ENCODE peak calls at places on chromosomes 5 and 9, in six cellular contexts. One of them, this sample, is unnamed.

GRCh38 chr9:95507456-95508241 is 9.1 kb downstream of the PTCH1 start:
- DNase-seq in H1: no peak
- DNase-seq in K562: no peak
- DNase-seq in HL-60: no peak
- DNase-seq in GM12878: no peak
- DNase-seq in SK-N-SH: peak
- DNase-seq in this sample: peak

GRCh38 chr5:132483661-132484385 is 6.8 kb downstream of the IRF1 start:
- DNase-seq in H1: no peak
- DNase-seq in K562: no peak
- DNase-seq in HL-60: no peak
- DNase-seq in GM12878: no peak
- DNase-seq in SK-N-SH: no peak
- DNase-seq in this sample: no peak

GRCh38 chr5:73230264-73231244 is 57.6 kb downstream of the TMEM174 start:
- DNase-seq in H1: no peak
- DNase-seq in K562: no peak
- DNase-seq in HL-60: no peak
- DNase-seq in GM12878: no peak
- DNase-seq in SK-N-SH: no peak
- DNase-seq in this sample: no peak

GRCh38 chr5:135484563-135485157 is 32.5 kb upstream of the TIFAB start:
- DNase-seq in H1: no peak
- DNase-seq in K562: peak
- DNase-seq in HL-60: no peak
- DNase-seq in GM12878: no peak
- DNase-seq in SK-N-SH: no peak
- DNase-seq in this sample: no peak

GRCh38 chr9:74577956-74578355 is 80.8 kb downstream of the RORB start:
- DNase-seq in H1: no peak
- DNase-seq in K562: no peak
- DNase-seq in HL-60: no peak
- DNase-seq in GM12878: no peak
- DNase-seq in SK-N-SH: no peak
- DNase-seq in this sample: peak

GRCh38 chr9:34550681-34551270 is 28.0 kb upstream of the ENHO start:
- DNase-seq in H1: no peak
- DNase-seq in K562: no peak
- DNase-seq in HL-60: no peak
- DNase-seq in GM12878: no peak
- DNase-seq in SK-N-SH: peak
- DNase-seq in this sample: no peak

GRCh38 chr5:22242532-22242931 is 610.6 kb downstream of the CDH12 start:
- DNase-seq in H1: peak
- DNase-seq in K562: no peak
- DNase-seq in HL-60: no peak
- DNase-seq in GM12878: no peak
- DNase-seq in SK-N-SH: peak
- DNase-seq in this sample: no peak

GRCh38 chr5:15959560-15960164 is 219.9 kb downstream of the MARCHF11 start:
- DNase-seq in H1: no peak
- DNase-seq in K562: no peak
- DNase-seq in HL-60: no peak
- DNase-seq in GM12878: no peak
- DNase-seq in SK-N-SH: peak
- DNase-seq in this sample: no peak

GRCh38 chr5:148147415-148147814 is 20.9 kb upstream of the SPINK14 start:
- DNase-seq in H1: no peak
- DNase-seq in K562: no peak
- DNase-seq in HL-60: no peak
- DNase-seq in GM12878: no peak
- DNase-seq in SK-N-SH: no peak
- DNase-seq in this sample: peak

GRCh38 chr9:13503599-13503998 is 224.1 kb upstream of the MPDZ start:
- DNase-seq in H1: no peak
- DNase-seq in K562: no peak
- DNase-seq in HL-60: no peak
- DNase-seq in GM12878: no peak
- DNase-seq in SK-N-SH: no peak
- DNase-seq in this sample: no peak

GRCh38 chr5:115641948-115642347 is 16.1 kb upstream of the TMED7 start:
- DNase-seq in H1: no peak
- DNase-seq in K562: no peak
- DNase-seq in HL-60: no peak
- DNase-seq in GM12878: no peak
- DNase-seq in SK-N-SH: no peak
- DNase-seq in this sample: no peak

GRCh38 chr5:35246928-35247644 is 16.8 kb upstream of the PRLR start:
- DNase-seq in H1: no peak
- DNase-seq in K562: no peak
- DNase-seq in HL-60: no peak
- DNase-seq in GM12878: no peak
- DNase-seq in SK-N-SH: no peak
- DNase-seq in this sample: no peak

GRCh38 chr5:68435611-68436010 is 220.1 kb downstream of the PIK3R1 start:
- DNase-seq in H1: no peak
- DNase-seq in K562: no peak
- DNase-seq in HL-60: peak
- DNase-seq in GM12878: no peak
- DNase-seq in SK-N-SH: no peak
- DNase-seq in this sample: no peak

GRCh38 chr9:12705738-12706391 is 12.7 kb downstream of the TYRP1 start:
- DNase-seq in H1: no peak
- DNase-seq in K562: no peak
- DNase-seq in HL-60: no peak
- DNase-seq in GM12878: no peak
- DNase-seq in SK-N-SH: no peak
- DNase-seq in this sample: no peak

GRCh38 chr9:4588721-4589120 is 73.4 kb upstream of the PLPP6 start:
- DNase-seq in H1: no peak
- DNase-seq in K562: no peak
- DNase-seq in HL-60: no peak
- DNase-seq in GM12878: no peak
- DNase-seq in SK-N-SH: no peak
- DNase-seq in this sample: no peak

GRCh38 chr5:161734741-161735140 is 49.2 kb downstream of the GABRA6 start:
- DNase-seq in H1: no peak
- DNase-seq in K562: no peak
- DNase-seq in HL-60: no peak
- DNase-seq in GM12878: no peak
- DNase-seq in SK-N-SH: no peak
- DNase-seq in this sample: no peak

GRCh38 chr9:89842267-89842768 is 237.5 kb downstream of the GADD45G start:
- DNase-seq in H1: no peak
- DNase-seq in K562: no peak
- DNase-seq in HL-60: no peak
- DNase-seq in GM12878: no peak
- DNase-seq in SK-N-SH: no peak
- DNase-seq in this sample: no peak

GRCh38 chr5:132227485-132228240 is at the start of gene P4HA2:
- DNase-seq in H1: peak
- DNase-seq in K562: peak
- DNase-seq in HL-60: peak
- DNase-seq in GM12878: no peak
- DNase-seq in SK-N-SH: peak
- DNase-seq in this sample: peak

GRCh38 chr5:173680660-173681242 is 64.3 kb upstream of the BOD1 start:
- DNase-seq in H1: no peak
- DNase-seq in K562: no peak
- DNase-seq in HL-60: no peak
- DNase-seq in GM12878: peak
- DNase-seq in SK-N-SH: no peak
- DNase-seq in this sample: no peak

GRCh38 chr5:90940227-90940995 is 381.8 kb downstream of the ADGRV1 start:
- DNase-seq in H1: peak
- DNase-seq in K562: no peak
- DNase-seq in HL-60: no peak
- DNase-seq in GM12878: peak
- DNase-seq in SK-N-SH: peak
- DNase-seq in this sample: no peak

GRCh38 chr5:37248387-37248969 is 698 bp downstream of the CPLANE1 start:
- DNase-seq in H1: no peak
- DNase-seq in K562: no peak
- DNase-seq in HL-60: no peak
- DNase-seq in GM12878: peak
- DNase-seq in SK-N-SH: peak
- DNase-seq in this sample: no peak

GRCh38 chr5:68762201-68762600 is 331.6 kb upstream of the SLC30A5 start:
- DNase-seq in H1: no peak
- DNase-seq in K562: no peak
- DNase-seq in HL-60: no peak
- DNase-seq in GM12878: no peak
- DNase-seq in SK-N-SH: no peak
- DNase-seq in this sample: no peak

GRCh38 chr9:96242829-96243228 is 59.1 kb downstream of the HSD17B3 start:
- DNase-seq in H1: no peak
- DNase-seq in K562: no peak
- DNase-seq in HL-60: no peak
- DNase-seq in GM12878: no peak
- DNase-seq in SK-N-SH: no peak
- DNase-seq in this sample: no peak

GRCh38 chr9:130962418-130963316 is 23.6 kb upstream of the FIBCD1 start:
- DNase-seq in H1: no peak
- DNase-seq in K562: peak
- DNase-seq in HL-60: no peak
- DNase-seq in GM12878: no peak
- DNase-seq in SK-N-SH: peak
- DNase-seq in this sample: no peak

GRCh38 chr5:78269088-78269703 is 25.3 kb downstream of the AP3B1 start:
- DNase-seq in H1: no peak
- DNase-seq in K562: peak
- DNase-seq in HL-60: no peak
- DNase-seq in GM12878: no peak
- DNase-seq in SK-N-SH: no peak
- DNase-seq in this sample: no peak

GRCh38 chr5:156824800-156825199 is 25.3 kb upstream of the PPP1R2B start:
- DNase-seq in H1: no peak
- DNase-seq in K562: no peak
- DNase-seq in HL-60: no peak
- DNase-seq in GM12878: no peak
- DNase-seq in SK-N-SH: peak
- DNase-seq in this sample: peak

GRCh38 chr9:104091708-104092107 is 2.4 kb upstream of the SMC2 start:
- DNase-seq in H1: no peak
- DNase-seq in K562: no peak
- DNase-seq in HL-60: peak
- DNase-seq in GM12878: no peak
- DNase-seq in SK-N-SH: no peak
- DNase-seq in this sample: peak
- TF ChIP-seq GABPA in H1: no peak
- TF ChIP-seq GABPA in K562: no peak
- TF ChIP-seq GABPA in HL-60: no peak
- TF ChIP-seq GABPA in GM12878: no peak
- TF ChIP-seq GABPA in SK-N-SH: no peak
- TF ChIP-seq GABPA in this sample: no peak

GRCh38 chr9:114001794-114002261 is 76.3 kb downstream of the AMBP start:
- DNase-seq in H1: no peak
- DNase-seq in K562: no peak
- DNase-seq in HL-60: no peak
- DNase-seq in GM12878: no peak
- DNase-seq in SK-N-SH: no peak
- DNase-seq in this sample: no peak
- TF ChIP-seq GABPA in H1: no peak
- TF ChIP-seq GABPA in K562: no peak
- TF ChIP-seq GABPA in HL-60: no peak
- TF ChIP-seq GABPA in GM12878: no peak
- TF ChIP-seq GABPA in SK-N-SH: no peak
- TF ChIP-seq GABPA in this sample: no peak

GRCh38 chr5:175448276-175448675 is 4.3 kb upstream of the DRD1 start:
- DNase-seq in H1: no peak
- DNase-seq in K562: no peak
- DNase-seq in HL-60: no peak
- DNase-seq in GM12878: no peak
- DNase-seq in SK-N-SH: no peak
- DNase-seq in this sample: no peak
- TF ChIP-seq GABPA in H1: no peak
- TF ChIP-seq GABPA in K562: no peak
- TF ChIP-seq GABPA in HL-60: no peak
- TF ChIP-seq GABPA in GM12878: no peak
- TF ChIP-seq GABPA in SK-N-SH: no peak
- TF ChIP-seq GABPA in this sample: no peak

GRCh38 chr9:120940573-120940972 is 14.0 kb upstream of the TRAF1 start:
- DNase-seq in H1: no peak
- DNase-seq in K562: no peak
- DNase-seq in HL-60: no peak
- DNase-seq in GM12878: no peak
- DNase-seq in SK-N-SH: no peak
- DNase-seq in this sample: no peak

GRCh38 chr9:120944434-120945125 is 18.0 kb upstream of the TRAF1 start:
- DNase-seq in H1: no peak
- DNase-seq in K562: no peak
- DNase-seq in HL-60: peak
- DNase-seq in GM12878: peak
- DNase-seq in SK-N-SH: no peak
- DNase-seq in this sample: no peak

GRCh38 chr9:120942186-120943001 is 15.8 kb upstream of the TRAF1 start:
- DNase-seq in H1: no peak
- DNase-seq in K562: no peak
- DNase-seq in HL-60: no peak
- DNase-seq in GM12878: no peak
- DNase-seq in SK-N-SH: no peak
- DNase-seq in this sample: no peak

GRCh38 chr9:120937596-120937995 is 11.0 kb upstream of the TRAF1 start:
- DNase-seq in H1: no peak
- DNase-seq in K562: no peak
- DNase-seq in HL-60: no peak
- DNase-seq in GM12878: no peak
- DNase-seq in SK-N-SH: no peak
- DNase-seq in this sample: no peak

DNA sequence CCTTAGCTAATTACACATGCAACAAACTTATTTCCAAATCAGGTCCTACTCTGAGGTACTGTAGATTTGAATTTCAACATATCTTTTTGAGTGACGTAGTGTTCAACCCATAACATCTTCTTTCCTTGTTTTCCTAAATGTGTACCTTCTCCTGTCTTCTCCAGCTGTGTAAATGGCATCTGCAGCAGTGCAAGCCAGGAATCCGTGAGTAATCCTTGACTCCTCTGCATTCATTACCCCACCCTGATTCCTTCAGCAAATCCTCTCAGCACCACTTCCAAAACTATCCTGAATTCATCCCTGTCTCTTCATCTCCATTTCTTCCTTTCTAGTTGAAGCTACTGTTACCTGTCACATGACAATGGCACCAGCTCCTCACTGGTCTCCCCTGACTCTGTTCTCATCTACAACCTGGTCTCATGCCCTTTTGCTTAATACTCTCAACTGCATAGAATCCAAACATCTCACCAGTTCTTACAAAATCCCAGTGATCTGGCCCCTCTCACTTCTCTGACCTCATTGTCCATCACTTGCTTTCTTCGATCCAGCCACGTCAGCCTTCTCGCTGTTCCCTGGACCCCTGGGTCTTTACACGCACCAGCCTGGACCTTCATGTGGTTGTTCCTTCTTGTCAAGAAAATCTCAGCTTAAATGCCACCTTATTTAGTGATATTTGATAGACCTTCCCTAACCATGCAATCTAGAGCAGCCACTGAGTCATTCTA is 14.6 kb upstream of the TRAF1 start:
- DNase-seq in H1: no peak
- DNase-seq in K562: no peak
- DNase-seq in HL-60: no peak
- DNase-seq in GM12878: no peak
- DNase-seq in SK-N-SH: no peak
- DNase-seq in this sample: no peak
- TF ChIP-seq GABPA in H1: no peak
- TF ChIP-seq GABPA in K562: no peak
- TF ChIP-seq GABPA in HL-60: no peak
- TF ChIP-seq GABPA in GM12878: no peak
- TF ChIP-seq GABPA in SK-N-SH: no peak
- TF ChIP-seq GABPA in this sample: no peak

This sample was measured in HepG2.